ENCODE peak calls at places on chromosome 10, in eight cellular contexts. One of them, this sample, is unnamed.

GRCh38 chr10:8513155-8514147 is 459.0 kb downstream of the GATA3 start:
- DNase-seq in PC-3: no peak
- DNase-seq in OCI-LY7: no peak
- DNase-seq in GM23338: peak
- DNase-seq in GM23248: no peak
- DNase-seq in HCT116: no peak
- DNase-seq in hepatocyte: no peak
- DNase-seq in SK-N-SH: no peak
- DNase-seq in this sample: no peak

GRCh38 chr10:101489355-101489754 is 98.7 kb downstream of the POLL start:
- DNase-seq in HCT116: no peak
- DNase-seq in GM23248: peak
- DNase-seq in SK-N-SH: no peak
- DNase-seq in GM23338: no peak
- DNase-seq in OCI-LY7: no peak
- DNase-seq in hepatocyte: no peak
- DNase-seq in PC-3: peak
- DNase-seq in this sample: no peak

GRCh38 chr10:22711373-22711772 is 3.0 kb downstream of the PIP4K2A start:
- DNase-seq in GM23338: no peak
- DNase-seq in SK-N-SH: no peak
- DNase-seq in HCT116: no peak
- DNase-seq in hepatocyte: no peak
- DNase-seq in GM23248: no peak
- DNase-seq in OCI-LY7: no peak
- DNase-seq in PC-3: no peak
- DNase-seq in this sample: no peak

GRCh38 chr10:36066102-36066501 is 424.0 kb upstream of the FZD8 start:
- DNase-seq in SK-N-SH: no peak
- DNase-seq in GM23248: no peak
- DNase-seq in GM23338: no peak
- DNase-seq in OCI-LY7: no peak
- DNase-seq in hepatocyte: no peak
- DNase-seq in HCT116: no peak
- DNase-seq in PC-3: no peak
- DNase-seq in this sample: no peak

GRCh38 chr10:79050896-79051555 is 17.7 kb upstream of the ZMIZ1 start:
- DNase-seq in HCT116: no peak
- DNase-seq in SK-N-SH: no peak
- DNase-seq in hepatocyte: no peak
- DNase-seq in GM23338: no peak
- DNase-seq in PC-3: peak
- DNase-seq in GM23248: peak
- DNase-seq in OCI-LY7: no peak
- DNase-seq in this sample: no peak

GRCh38 chr10:48465860-48466521 is 138.9 kb downstream of the ARHGAP22 start:
- DNase-seq in SK-N-SH: peak
- DNase-seq in PC-3: no peak
- DNase-seq in HCT116: no peak
- DNase-seq in GM23248: no peak
- DNase-seq in OCI-LY7: no peak
- DNase-seq in hepatocyte: no peak
- DNase-seq in GM23338: peak
- DNase-seq in this sample: no peak

GRCh38 chr10:78458983-78459638 is 425.4 kb downstream of the RPS24 start:
- DNase-seq in PC-3: peak
- DNase-seq in GM23248: peak
- DNase-seq in HCT116: no peak
- DNase-seq in OCI-LY7: no peak
- DNase-seq in hepatocyte: peak
- DNase-seq in GM23338: no peak
- DNase-seq in SK-N-SH: no peak
- DNase-seq in this sample: no peak

GRCh38 chr10:44774676-44775401 is 136.3 kb upstream of the TMEM72 start:
- DNase-seq in GM23248: peak
- DNase-seq in PC-3: no peak
- DNase-seq in GM23338: no peak
- DNase-seq in OCI-LY7: no peak
- DNase-seq in hepatocyte: no peak
- DNase-seq in HCT116: no peak
- DNase-seq in SK-N-SH: no peak
- DNase-seq in this sample: no peak

GRCh38 chr10:49379596-49380410 is 16.1 kb downstream of the DRGX start:
- DNase-seq in hepatocyte: no peak
- DNase-seq in HCT116: peak
- DNase-seq in OCI-LY7: peak
- DNase-seq in GM23248: no peak
- DNase-seq in PC-3: peak
- DNase-seq in GM23338: peak
- DNase-seq in SK-N-SH: no peak
- DNase-seq in this sample: no peak

GRCh38 chr10:63217120-63217605 is 84.0 kb downstream of the NRBF2 start:
- DNase-seq in OCI-LY7: peak
- DNase-seq in GM23338: peak
- DNase-seq in hepatocyte: peak
- DNase-seq in GM23248: peak
- DNase-seq in PC-3: peak
- DNase-seq in HCT116: peak
- DNase-seq in SK-N-SH: peak
- DNase-seq in this sample: peak

GRCh38 chr10:68543004-68543918 is 15.9 kb upstream of the SLC25A16 start:
- DNase-seq in GM23338: no peak
- DNase-seq in hepatocyte: peak
- DNase-seq in HCT116: peak
- DNase-seq in SK-N-SH: no peak
- DNase-seq in OCI-LY7: no peak
- DNase-seq in PC-3: peak
- DNase-seq in GM23248: peak
- DNase-seq in this sample: no peak

GRCh38 chr10:133527779-133528271 is 662 bp downstream of the CYP2E1 start:
- DNase-seq in SK-N-SH: no peak
- DNase-seq in HCT116: no peak
- DNase-seq in hepatocyte: no peak
- DNase-seq in GM23338: peak
- DNase-seq in GM23248: peak
- DNase-seq in PC-3: no peak
- DNase-seq in OCI-LY7: no peak
- DNase-seq in this sample: no peak
- TF ChIP-seq EZH2phosphoT487 in SK-N-SH: no peak
- TF ChIP-seq EZH2phosphoT487 in HCT116: no peak
- TF ChIP-seq EZH2phosphoT487 in hepatocyte: no peak
- TF ChIP-seq EZH2phosphoT487 in GM23338: no peak
- TF ChIP-seq EZH2phosphoT487 in GM23248: no peak
- TF ChIP-seq EZH2phosphoT487 in PC-3: no peak
- TF ChIP-seq EZH2phosphoT487 in OCI-LY7: no peak
- TF ChIP-seq EZH2phosphoT487 in this sample: no peak

DNA sequence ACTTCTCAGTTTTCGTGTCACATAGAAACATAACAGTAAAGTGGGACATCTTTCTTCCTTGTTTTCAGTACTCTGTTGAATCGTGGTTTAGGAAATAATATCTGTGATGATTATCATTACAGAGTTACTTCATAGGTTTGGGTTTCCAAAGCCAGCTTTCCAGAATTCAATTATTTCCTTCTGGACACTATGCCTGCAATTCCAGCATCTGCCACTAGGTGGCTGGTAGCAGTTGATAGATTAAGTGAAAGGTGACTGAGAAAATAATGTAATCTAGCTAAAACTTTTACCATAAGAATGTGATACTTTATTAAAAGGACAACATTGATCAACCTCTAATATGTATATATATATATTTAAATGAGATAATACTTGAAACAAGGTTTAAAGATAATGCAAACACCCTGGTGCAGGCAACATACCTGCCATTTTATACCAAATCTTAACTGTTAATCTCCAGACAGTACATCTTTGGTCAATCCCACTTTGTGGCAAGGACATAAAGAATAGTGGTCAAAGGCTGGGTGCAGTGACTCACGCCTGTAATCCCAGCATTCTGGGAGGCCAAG is 102.6 kb downstream of the SH3PXD2A start:
- DNase-seq in OCI-LY7: peak
- DNase-seq in hepatocyte: no peak
- DNase-seq in GM23338: peak
- DNase-seq in GM23248: no peak
- DNase-seq in SK-N-SH: no peak
- DNase-seq in HCT116: no peak
- DNase-seq in PC-3: peak
- DNase-seq in this sample: peak
- H3K4me2 ChIP-seq in OCI-LY7: no peak
- H3K4me2 ChIP-seq in hepatocyte: no peak
- H3K4me2 ChIP-seq in GM23338: no peak
- H3K4me2 ChIP-seq in GM23248: no peak
- H3K4me2 ChIP-seq in SK-N-SH: no peak
- H3K4me2 ChIP-seq in HCT116: no peak
- H3K4me2 ChIP-seq in PC-3: no peak
- H3K4me2 ChIP-seq in this sample: no peak

DNA sequence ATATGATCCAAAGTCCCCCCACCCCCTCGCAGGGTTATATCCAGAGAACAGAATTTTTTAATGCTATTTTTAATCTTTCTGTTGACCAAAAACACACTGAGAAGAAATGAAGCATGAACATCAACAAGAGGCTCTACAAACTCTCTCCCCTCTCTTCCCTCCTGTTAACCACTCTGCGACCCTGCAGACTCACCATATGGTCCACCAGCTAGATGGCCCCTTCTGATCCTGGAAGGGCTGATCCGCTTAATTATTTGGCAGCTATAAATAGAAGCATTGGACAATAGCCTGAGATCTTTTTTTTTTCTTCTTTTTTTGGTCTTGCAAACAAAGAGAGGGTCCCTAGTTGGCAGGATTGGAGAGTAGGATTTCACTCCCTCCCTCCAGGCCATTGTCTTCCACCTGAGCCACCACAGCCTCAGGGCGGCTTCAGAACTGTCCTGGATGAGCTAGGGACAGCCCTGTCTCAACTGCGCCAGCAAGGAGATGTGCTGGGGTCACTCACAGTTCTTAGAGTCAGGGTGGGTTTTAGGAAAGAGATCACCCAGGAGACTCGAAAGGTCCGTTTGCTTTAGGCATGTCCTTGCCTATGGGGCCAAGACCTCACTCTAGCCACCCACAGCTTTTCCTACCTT is 195.9 kb downstream of the KCNMA1 start:
- DNase-seq in PC-3: no peak
- DNase-seq in SK-N-SH: no peak
- DNase-seq in OCI-LY7: no peak
- DNase-seq in HCT116: no peak
- DNase-seq in GM23248: no peak
- DNase-seq in hepatocyte: no peak
- DNase-seq in GM23338: no peak
- DNase-seq in this sample: peak
- TF ChIP-seq EZH2phosphoT487 in PC-3: no peak
- TF ChIP-seq EZH2phosphoT487 in SK-N-SH: no peak
- TF ChIP-seq EZH2phosphoT487 in OCI-LY7: no peak
- TF ChIP-seq EZH2phosphoT487 in HCT116: no peak
- TF ChIP-seq EZH2phosphoT487 in GM23248: no peak
- TF ChIP-seq EZH2phosphoT487 in hepatocyte: no peak
- TF ChIP-seq EZH2phosphoT487 in GM23338: no peak
- TF ChIP-seq EZH2phosphoT487 in this sample: no peak

DNA sequence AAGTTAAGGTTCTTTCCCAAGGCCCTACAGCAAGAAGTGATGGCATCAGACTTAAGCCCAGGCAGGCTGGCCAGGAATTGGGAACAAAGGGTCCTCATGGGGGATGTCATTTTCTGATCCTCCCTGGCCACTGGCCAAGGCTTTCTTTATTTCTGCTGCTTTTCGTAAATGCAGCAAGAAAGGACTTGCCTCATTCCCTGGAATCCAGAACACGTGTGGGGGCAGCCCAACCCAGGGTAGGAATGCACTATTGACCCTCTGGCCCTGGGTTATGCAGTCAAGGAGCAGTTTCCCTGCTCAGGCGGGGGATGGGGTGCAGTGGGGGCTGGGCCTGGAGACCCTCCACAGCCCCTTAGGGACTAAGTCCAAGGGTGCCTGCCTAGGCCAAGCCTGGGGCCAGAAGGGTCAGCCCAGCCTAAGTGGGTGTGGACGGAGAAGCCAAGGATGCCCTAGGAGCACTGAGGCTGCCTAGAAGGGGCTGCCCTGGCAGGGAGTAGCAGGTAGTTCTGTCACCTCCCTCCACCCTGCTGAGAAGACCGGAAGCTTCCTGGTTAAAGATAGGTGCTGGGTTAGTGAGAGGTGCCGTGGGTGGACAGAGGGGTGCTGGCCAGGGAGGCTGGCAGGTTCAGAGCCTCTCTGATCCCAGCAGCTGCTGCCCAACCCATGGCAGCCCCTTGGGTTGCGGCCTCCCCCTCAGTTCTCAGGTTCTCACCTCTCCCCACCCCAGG is 179.2 kb downstream of the SH3PXD2A start:
- DNase-seq in GM23338: no peak
- DNase-seq in GM23248: peak
- DNase-seq in OCI-LY7: no peak
- DNase-seq in SK-N-SH: no peak
- DNase-seq in HCT116: no peak
- DNase-seq in hepatocyte: peak
- DNase-seq in PC-3: no peak
- DNase-seq in this sample: no peak
- H3K4me2 ChIP-seq in GM23338: no peak
- H3K4me2 ChIP-seq in GM23248: peak
- H3K4me2 ChIP-seq in OCI-LY7: peak
- H3K4me2 ChIP-seq in SK-N-SH: peak
- H3K4me2 ChIP-seq in HCT116: peak
- H3K4me2 ChIP-seq in hepatocyte: peak
- H3K4me2 ChIP-seq in PC-3: no peak
- H3K4me2 ChIP-seq in this sample: peak

GRCh38 chr10:70950062-70950461 is 61.7 kb upstream of the PCBD1 start:
- DNase-seq in GM23338: no peak
- DNase-seq in hepatocyte: no peak
- DNase-seq in HCT116: no peak
- DNase-seq in GM23248: no peak
- DNase-seq in PC-3: no peak
- DNase-seq in OCI-LY7: no peak
- DNase-seq in SK-N-SH: no peak
- DNase-seq in this sample: no peak
- TF ChIP-seq EZH2phosphoT487 in GM23338: no peak
- TF ChIP-seq EZH2phosphoT487 in hepatocyte: no peak
- TF ChIP-seq EZH2phosphoT487 in HCT116: no peak
- TF ChIP-seq EZH2phosphoT487 in GM23248: no peak
- TF ChIP-seq EZH2phosphoT487 in PC-3: no peak
- TF ChIP-seq EZH2phosphoT487 in OCI-LY7: no peak
- TF ChIP-seq EZH2phosphoT487 in SK-N-SH: no peak
- TF ChIP-seq EZH2phosphoT487 in this sample: no peak